ENCODE peak calls at places on chromosomes 7 and 10, in eight cellular contexts. One of them, this sample, is unnamed.

GRCh38 chr7:142391191-142391992 is 133.5 kb upstream of the PRSS58 start:
- DNase-seq in uterus: no peak
- DNase-seq in heart left ventricle: no peak
- DNase-seq in right lobe of liver: no peak
- DNase-seq in trophoblast cell: peak; percentile 40
- DNase-seq in tibial nerve: no peak
- DNase-seq in colonic mucosa: no peak
- DNase-seq in cardiac muscle cell: peak; percentile 81
- DNase-seq in this sample: peak; percentile 42

GRCh38 chr10:122139226-122139625 is 131.9 kb upstream of the BTBD16 start:
- DNase-seq in uterus: no peak
- DNase-seq in trophoblast cell: no peak
- DNase-seq in heart left ventricle: peak; percentile 70
- DNase-seq in right lobe of liver: no peak
- DNase-seq in tibial nerve: no peak
- DNase-seq in cardiac muscle cell: peak; percentile 89
- DNase-seq in colonic mucosa: no peak
- DNase-seq in this sample: no peak

GRCh38 chr7:2487586-2488271 is 11.5 kb upstream of the GRIFIN start:
- DNase-seq in heart left ventricle: peak; percentile 75
- DNase-seq in colonic mucosa: no peak
- DNase-seq in tibial nerve: no peak
- DNase-seq in trophoblast cell: no peak
- DNase-seq in right lobe of liver: peak; percentile 35
- DNase-seq in cardiac muscle cell: no peak
- DNase-seq in uterus: peak; percentile 70
- DNase-seq in this sample: peak; percentile 58

GRCh38 chr7:103094102-103094501 is 19.2 kb downstream of the ARMC10 start:
- DNase-seq in uterus: no peak
- DNase-seq in heart left ventricle: no peak
- DNase-seq in right lobe of liver: no peak
- DNase-seq in cardiac muscle cell: no peak
- DNase-seq in tibial nerve: no peak
- DNase-seq in colonic mucosa: no peak
- DNase-seq in trophoblast cell: no peak
- DNase-seq in this sample: no peak

GRCh38 chr7:77674878-77675277 is 21.4 kb upstream of the RSBN1L start:
- DNase-seq in heart left ventricle: no peak
- DNase-seq in cardiac muscle cell: no peak
- DNase-seq in trophoblast cell: no peak
- DNase-seq in uterus: no peak
- DNase-seq in right lobe of liver: no peak
- DNase-seq in tibial nerve: no peak
- DNase-seq in colonic mucosa: peak; percentile 79
- DNase-seq in this sample: peak; percentile 85

GRCh38 chr10:78781251-78781913 is 287.4 kb upstream of the ZMIZ1 start:
- DNase-seq in right lobe of liver: no peak
- DNase-seq in cardiac muscle cell: no peak
- DNase-seq in tibial nerve: no peak
- DNase-seq in heart left ventricle: no peak
- DNase-seq in uterus: no peak
- DNase-seq in colonic mucosa: no peak
- DNase-seq in trophoblast cell: no peak
- DNase-seq in this sample: no peak

GRCh38 chr10:108338146-108338545 is 1173.6 kb upstream of the SORCS1 start:
- DNase-seq in cardiac muscle cell: no peak
- DNase-seq in right lobe of liver: no peak
- DNase-seq in tibial nerve: no peak
- DNase-seq in colonic mucosa: no peak
- DNase-seq in heart left ventricle: no peak
- DNase-seq in trophoblast cell: no peak
- DNase-seq in uterus: no peak
- DNase-seq in this sample: no peak

GRCh38 chr10:107561136-107561650 is 396.7 kb upstream of the SORCS1 start:
- DNase-seq in colonic mucosa: no peak
- DNase-seq in uterus: no peak
- DNase-seq in trophoblast cell: no peak
- DNase-seq in heart left ventricle: no peak
- DNase-seq in right lobe of liver: no peak
- DNase-seq in cardiac muscle cell: no peak
- DNase-seq in tibial nerve: no peak
- DNase-seq in this sample: no peak

DNA sequence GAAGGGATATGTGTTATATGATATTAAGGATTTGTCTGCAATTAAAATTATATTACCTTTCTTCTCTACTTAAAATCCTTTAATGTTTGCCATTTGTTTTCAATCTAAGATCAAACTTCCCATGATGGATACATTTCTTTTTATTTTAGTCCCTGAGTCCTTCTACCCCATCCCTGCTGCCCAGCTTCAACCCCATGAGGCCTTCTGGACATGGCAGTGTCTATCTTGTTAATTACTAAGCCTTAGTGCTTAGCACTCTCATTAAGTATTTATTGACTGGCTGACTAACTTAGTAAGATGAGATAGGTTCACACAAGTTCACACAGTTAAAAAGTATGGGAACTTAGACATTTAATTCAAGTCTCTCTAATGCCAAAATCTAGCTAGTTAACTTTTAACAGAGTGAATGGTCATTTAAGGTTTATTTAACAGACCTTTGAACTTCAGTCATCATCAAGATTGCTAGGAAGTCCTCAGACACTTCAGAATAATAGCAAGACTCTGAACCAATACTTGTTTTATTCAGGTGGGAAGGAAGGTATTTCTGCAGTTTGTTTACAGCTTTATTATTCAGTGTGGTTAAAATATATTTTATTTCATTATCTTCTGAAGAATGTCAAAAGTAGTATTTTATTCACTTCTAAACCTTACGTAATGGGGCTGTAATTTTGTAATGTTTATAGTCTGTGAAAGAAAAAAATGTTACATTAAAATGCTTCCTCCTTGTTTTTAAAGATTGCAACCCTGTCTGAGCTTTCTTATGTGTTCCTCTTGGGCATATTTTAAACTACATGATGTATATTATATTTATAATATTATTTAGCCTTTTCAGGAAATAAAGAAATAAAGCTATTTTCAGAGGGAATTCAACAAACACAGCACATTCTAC is 848.9 kb downstream of the REEP3 start:
- DNase-seq in trophoblast cell: no peak
- DNase-seq in right lobe of liver: no peak
- DNase-seq in cardiac muscle cell: no peak
- DNase-seq in heart left ventricle: no peak
- DNase-seq in colonic mucosa: no peak
- DNase-seq in uterus: no peak
- DNase-seq in tibial nerve: no peak
- DNase-seq in this sample: no peak
- H3K4me1 ChIP-seq in trophoblast cell: no peaks in the 10 kb centered on the region
- H3K4me1 ChIP-seq in right lobe of liver: peaks cover 9% of the 10 kb centered on the region
- H3K4me1 ChIP-seq in cardiac muscle cell: no peaks in the 10 kb centered on the region
- H3K4me1 ChIP-seq in heart left ventricle: no peaks in the 10 kb centered on the region
- H3K4me1 ChIP-seq in colonic mucosa: no peaks in the 10 kb centered on the region
- H3K4me1 ChIP-seq in uterus: no peaks in the 10 kb centered on the region
- H3K4me1 ChIP-seq in tibial nerve: no peaks in the 10 kb centered on the region
- H3K4me1 ChIP-seq in this sample: no peaks in the 10 kb centered on the region

GRCh38 chr7:90720970-90721768 is 125.0 kb downstream of the CDK14 start:
- DNase-seq in colonic mucosa: peak; percentile 61
- DNase-seq in cardiac muscle cell: no peak
- DNase-seq in tibial nerve: peak; percentile 63
- DNase-seq in trophoblast cell: peak; percentile 9
- DNase-seq in right lobe of liver: peak; percentile 92
- DNase-seq in heart left ventricle: peak; percentile 15
- DNase-seq in uterus: peak; percentile 72
- DNase-seq in this sample: peak; percentile 88

GRCh38 chr7:90721869-90722431 is 125.8 kb downstream of the CDK14 start:
- DNase-seq in tibial nerve: no peak
- DNase-seq in colonic mucosa: no peak
- DNase-seq in cardiac muscle cell: no peak
- DNase-seq in heart left ventricle: no peak
- DNase-seq in right lobe of liver: no peak
- DNase-seq in trophoblast cell: no peak
- DNase-seq in uterus: no peak
- DNase-seq in this sample: no peak

GRCh38 chr7:90717286-90718060 is 121.4 kb downstream of the CDK14 start:
- DNase-seq in right lobe of liver: peak; percentile 54
- DNase-seq in trophoblast cell: no peak
- DNase-seq in cardiac muscle cell: no peak
- DNase-seq in uterus: no peak
- DNase-seq in tibial nerve: no peak
- DNase-seq in heart left ventricle: no peak
- DNase-seq in colonic mucosa: no peak
- DNase-seq in this sample: peak; percentile 63

GRCh38 chr7:90723233-90723632 is 127.1 kb downstream of the CDK14 start:
- DNase-seq in colonic mucosa: no peak
- DNase-seq in right lobe of liver: no peak
- DNase-seq in heart left ventricle: no peak
- DNase-seq in tibial nerve: no peak
- DNase-seq in trophoblast cell: no peak
- DNase-seq in cardiac muscle cell: no peak
- DNase-seq in uterus: no peak
- DNase-seq in this sample: no peak

DNA sequence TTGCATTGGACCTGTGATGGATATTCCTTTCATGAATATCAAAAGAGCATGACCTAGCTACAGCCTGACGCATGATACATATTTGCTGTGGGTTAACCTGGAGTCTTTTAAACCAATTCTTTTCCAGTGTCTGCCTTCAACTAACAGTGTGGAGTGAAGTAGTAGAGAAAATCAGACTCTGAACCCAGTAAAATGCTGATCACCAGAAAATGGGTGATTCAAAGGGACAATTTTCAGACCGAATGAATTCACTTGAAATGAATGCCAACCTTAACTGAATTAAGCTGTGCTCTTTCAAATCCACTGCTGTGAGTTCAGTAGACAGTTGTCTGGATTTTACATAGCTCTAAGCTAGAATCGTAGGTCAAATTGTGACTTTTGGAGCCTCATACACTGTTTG is 123.0 kb downstream of the CDK14 start:
- DNase-seq in tibial nerve: no peak
- DNase-seq in right lobe of liver: no peak
- DNase-seq in colonic mucosa: no peak
- DNase-seq in trophoblast cell: no peak
- DNase-seq in uterus: no peak
- DNase-seq in heart left ventricle: no peak
- DNase-seq in cardiac muscle cell: no peak
- DNase-seq in this sample: no peak
- H3K4me1 ChIP-seq in tibial nerve: peaks cover 28% of the 10 kb centered on the region
- H3K4me1 ChIP-seq in right lobe of liver: peaks cover 45% of the 10 kb centered on the region
- H3K4me1 ChIP-seq in colonic mucosa: peaks cover 6% of the 10 kb centered on the region
- H3K4me1 ChIP-seq in trophoblast cell: no peaks in the 10 kb centered on the region
- H3K4me1 ChIP-seq in uterus: no peaks in the 10 kb centered on the region
- H3K4me1 ChIP-seq in heart left ventricle: peaks cover 3% of the 10 kb centered on the region
- H3K4me1 ChIP-seq in cardiac muscle cell: peaks cover 53% of the 10 kb centered on the region
- H3K4me1 ChIP-seq in this sample: peaks cover 60% of the 10 kb centered on the region

GRCh38 chr10:934746-935406 is 3.4 kb upstream of the LARP4B start:
- DNase-seq in uterus: no peak
- DNase-seq in tibial nerve: no peak
- DNase-seq in heart left ventricle: no peak
- DNase-seq in colonic mucosa: no peak
- DNase-seq in right lobe of liver: no peak
- DNase-seq in cardiac muscle cell: no peak
- DNase-seq in trophoblast cell: no peak
- DNase-seq in this sample: no peak

GRCh38 chr10:932589-932988 is 1.1 kb upstream of the LARP4B start:
- DNase-seq in uterus: peak; percentile 18
- DNase-seq in trophoblast cell: no peak
- DNase-seq in cardiac muscle cell: no peak
- DNase-seq in tibial nerve: no peak
- DNase-seq in colonic mucosa: peak; percentile 29
- DNase-seq in heart left ventricle: peak; percentile 16
- DNase-seq in right lobe of liver: peak; percentile 48
- DNase-seq in this sample: peak; percentile 52

GRCh38 chr10:930415-931325 is 835 bp downstream of the LARP4B start:
- DNase-seq in colonic mucosa: peak; percentile 73
- DNase-seq in tibial nerve: no peak
- DNase-seq in cardiac muscle cell: peak; percentile 78
- DNase-seq in right lobe of liver: peak; percentile 67
- DNase-seq in uterus: peak; percentile 28
- DNase-seq in trophoblast cell: peak; percentile 76
- DNase-seq in heart left ventricle: peak; percentile 29
- DNase-seq in this sample: peak; percentile 50

GRCh38 chr10:929965-930364 is 1.5 kb downstream of the LARP4B start:
- DNase-seq in tibial nerve: no peak
- DNase-seq in uterus: no peak
- DNase-seq in right lobe of liver: no peak
- DNase-seq in cardiac muscle cell: no peak
- DNase-seq in trophoblast cell: no peak
- DNase-seq in colonic mucosa: no peak
- DNase-seq in heart left ventricle: no peak
- DNase-seq in this sample: no peak

DNA sequence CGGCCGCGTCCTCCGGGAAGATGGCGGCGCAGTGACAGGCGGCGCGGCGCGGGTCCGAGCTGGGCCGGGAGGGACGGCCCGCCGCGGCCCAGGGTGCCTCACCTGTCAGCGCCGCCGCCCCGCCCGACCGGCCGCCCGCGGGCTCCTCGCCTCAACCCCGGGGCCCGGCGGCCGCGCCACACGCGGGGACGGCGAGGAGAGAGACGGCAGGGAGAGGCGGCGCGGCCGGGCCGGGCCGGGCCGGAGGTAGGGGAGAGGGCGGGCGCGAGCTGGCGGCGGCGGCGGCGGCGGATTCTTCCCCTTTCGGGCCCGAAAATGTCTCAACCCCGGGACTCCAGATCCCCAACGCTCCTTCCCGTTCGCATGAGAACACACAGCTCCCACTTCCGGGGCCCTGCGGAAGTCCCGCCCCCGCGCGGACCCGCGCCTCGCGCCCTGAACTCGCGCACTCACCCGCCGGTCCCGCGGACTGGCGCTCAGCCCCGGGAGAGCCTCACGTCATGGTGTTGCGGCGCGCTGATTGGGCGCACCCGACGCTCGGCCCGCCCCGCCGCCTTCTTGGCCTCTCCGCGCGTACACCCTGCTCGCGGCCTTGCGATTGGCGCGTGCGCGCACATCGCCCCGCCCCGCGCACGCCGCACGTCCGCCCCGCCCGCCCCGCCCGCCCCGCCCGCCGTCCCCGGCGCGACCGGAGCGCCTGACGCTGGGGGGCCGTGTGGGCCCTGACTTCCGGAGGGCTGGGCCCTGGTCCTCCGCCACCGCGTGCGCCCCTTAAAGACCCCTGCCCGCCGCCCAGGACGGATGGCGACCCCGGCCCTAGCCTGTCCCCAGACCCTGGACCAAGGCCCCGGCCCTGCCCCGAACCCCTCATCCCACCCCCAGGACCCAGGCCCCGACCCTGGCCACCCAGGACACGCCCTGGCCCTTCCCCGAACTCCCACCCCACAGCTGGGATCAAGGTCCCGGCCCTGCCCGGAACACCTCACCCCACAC is at the start of gene LARP4B:
- DNase-seq in colonic mucosa: peak; percentile 97
- DNase-seq in right lobe of liver: peak; percentile 97
- DNase-seq in trophoblast cell: peak; percentile 99
- DNase-seq in heart left ventricle: peak; percentile 97
- DNase-seq in tibial nerve: peak; percentile 92
- DNase-seq in uterus: peak; percentile 98
- DNase-seq in cardiac muscle cell: peak; percentile 98
- DNase-seq in this sample: peak; percentile 98
- H3K4me1 ChIP-seq in colonic mucosa: peaks cover 6% of the 10 kb centered on the region
- H3K4me1 ChIP-seq in right lobe of liver: peaks cover 7% of the 10 kb centered on the region
- H3K4me1 ChIP-seq in trophoblast cell: peaks cover 4% of the 10 kb centered on the region
- H3K4me1 ChIP-seq in heart left ventricle: peaks cover 37% of the 10 kb centered on the region
- H3K4me1 ChIP-seq in tibial nerve: peaks cover 48% of the 10 kb centered on the region
- H3K4me1 ChIP-seq in uterus: peaks cover 9% of the 10 kb centered on the region
- H3K4me1 ChIP-seq in cardiac muscle cell: peaks cover 14% of the 10 kb centered on the region
- H3K4me1 ChIP-seq in this sample: peaks cover 6% of the 10 kb centered on the region

GRCh38 chr10:271201-271600 is 135.9 kb downstream of the ZMYND11 start:
- DNase-seq in cardiac muscle cell: no peak
- DNase-seq in colonic mucosa: no peak
- DNase-seq in uterus: no peak
- DNase-seq in tibial nerve: no peak
- DNase-seq in right lobe of liver: no peak
- DNase-seq in trophoblast cell: no peak
- DNase-seq in heart left ventricle: no peak
- DNase-seq in this sample: no peak

GRCh38 chr10:271722-272121 is 136.5 kb downstream of the ZMYND11 start:
- DNase-seq in uterus: no peak
- DNase-seq in trophoblast cell: no peak
- DNase-seq in heart left ventricle: no peak
- DNase-seq in right lobe of liver: no peak
- DNase-seq in cardiac muscle cell: no peak
- DNase-seq in tibial nerve: no peak
- DNase-seq in colonic mucosa: no peak
- DNase-seq in this sample: no peak

GRCh38 chr10:269440-270074 is 134.3 kb downstream of the ZMYND11 start:
- DNase-seq in heart left ventricle: no peak
- DNase-seq in cardiac muscle cell: no peak
- DNase-seq in right lobe of liver: no peak
- DNase-seq in uterus: no peak
- DNase-seq in colonic mucosa: no peak
- DNase-seq in tibial nerve: no peak
- DNase-seq in trophoblast cell: no peak
- DNase-seq in this sample: no peak

GRCh38 chr10:266974-267425 is 131.7 kb downstream of the ZMYND11 start:
- DNase-seq in tibial nerve: no peak
- DNase-seq in heart left ventricle: no peak
- DNase-seq in cardiac muscle cell: no peak
- DNase-seq in colonic mucosa: no peak
- DNase-seq in trophoblast cell: peak; percentile 50
- DNase-seq in right lobe of liver: no peak
- DNase-seq in uterus: no peak
- DNase-seq in this sample: no peak

GRCh38 chr10:267705-268104 is 132.4 kb downstream of the ZMYND11 start:
- DNase-seq in heart left ventricle: no peak
- DNase-seq in right lobe of liver: no peak
- DNase-seq in cardiac muscle cell: no peak
- DNase-seq in tibial nerve: no peak
- DNase-seq in trophoblast cell: no peak
- DNase-seq in uterus: no peak
- DNase-seq in colonic mucosa: no peak
- DNase-seq in this sample: no peak
- H3K4me1 ChIP-seq in heart left ventricle: no peaks in the 10 kb centered on the region
- H3K4me1 ChIP-seq in right lobe of liver: no peaks in the 10 kb centered on the region
- H3K4me1 ChIP-seq in cardiac muscle cell: no peaks in the 10 kb centered on the region
- H3K4me1 ChIP-seq in tibial nerve: no peaks in the 10 kb centered on the region
- H3K4me1 ChIP-seq in trophoblast cell: peaks cover 7% of the 10 kb centered on the region
- H3K4me1 ChIP-seq in uterus: no peaks in the 10 kb centered on the region
- H3K4me1 ChIP-seq in colonic mucosa: no peaks in the 10 kb centered on the region
- H3K4me1 ChIP-seq in this sample: no peaks in the 10 kb centered on the region

This sample was measured in pancreas.